ENCODE peak calls at places on chromosome 12, in eight cellular contexts. N is hepatocyte, B is DND-41, O is GM12878, M is fibroblast of lung, G is PC-3, T is IMR-90, Y is SK-N-SH. S is an unnamed sample. For H3K27me3, the result is how much of the 10 kb centered on the place peaks cover.

GRCh38 chr12:77742631-77743030 is 88.1 kb upstream of the NAV3 start:
- DNase-seq in N (no peak), B (no peak), O (no peak), M (no peak), G (peak), T (no peak), Y (no peak), S (no peak)

GRCh38 chr12:52901715-52902541 is 2.9 kb downstream of the KRT8 start:
- DNase-seq in N (no peak), B (no peak), O (no peak), M (no peak), G (no peak), T (no peak), Y (no peak), S (no peak)

GRCh38 chr12:124240493-124240892 is 54.4 kb upstream of the RFLNA start:
- DNase-seq in N (no peak), B (peak), O (no peak), M (no peak), G (no peak), T (no peak), Y (peak), S (peak)

GRCh38 chr12:84605988-84606387 is 306.6 kb downstream of the SLC6A15 start:
- DNase-seq in N (no peak), B (no peak), O (no peak), M (no peak), G (no peak), T (no peak), Y (no peak), S (peak)

GRCh38 chr12:83826112-83826511 is 1086.5 kb downstream of the SLC6A15 start:
- DNase-seq in N (peak), B (peak), O (no peak), M (peak), G (peak), T (peak), Y (peak), S (no peak)

GRCh38 chr12:47349770-47350408 is 270.1 kb upstream of the AMIGO2 start:
- DNase-seq in N (no peak), B (no peak), O (no peak), M (no peak), G (no peak), T (peak), Y (no peak), S (peak)

GRCh38 chr12:16586350-16587109 is 19.4 kb downstream of the LMO3 start:
- DNase-seq in N (peak), B (no peak), O (no peak), M (peak), G (no peak), T (peak), Y (no peak), S (no peak)

GRCh38 chr12:125720961-125721360 is 655.7 kb downstream of the AACS start:
- DNase-seq in N (no peak), B (no peak), O (no peak), M (no peak), G (no peak), T (no peak), Y (no peak), S (no peak)

GRCh38 chr12:132777614-132778013 is 16.0 kb upstream of the ANKLE2 start:
- DNase-seq in N (no peak), B (no peak), O (no peak), M (no peak), G (no peak), T (no peak), Y (no peak), S (peak)

GRCh38 chr12:98870521-98870920 is 225.4 kb downstream of the APAF1 start:
- DNase-seq in N (no peak), B (no peak), O (no peak), M (no peak), G (no peak), T (no peak), Y (no peak), S (no peak)

GRCh38 chr12:2494490-2495192 is 300.1 kb upstream of the FKBP4 start:
- DNase-seq in N (no peak), B (no peak), O (no peak), M (peak), G (no peak), T (no peak), Y (no peak), S (no peak)

GRCh38 chr12:90978117-90978770 is 23.3 kb upstream of the CCER1 start:
- DNase-seq in N (peak), B (no peak), O (peak), M (peak), G (peak), T (peak), Y (peak), S (peak)

GRCh38 chr12:123062682-123063426 is 82.4 kb downstream of the ARL6IP4 start:
- DNase-seq in N (peak), B (no peak), O (no peak), M (peak), G (peak), T (peak), Y (no peak), S (peak)

GRCh38 chr12:62899568-62900390 is 35.2 kb downstream of the PPM1H start:
- DNase-seq in N (no peak), B (no peak), O (no peak), M (no peak), G (no peak), T (no peak), Y (no peak), S (no peak)
- H3K4me2 ChIP-seq in N (no peak), B (no peak), O (no peak), M (no peak), G (no peak), T (no peak), Y (no peak), S (no peak)

GRCh38 chr12:42468853-42469252 is 120.7 kb downstream of the PRICKLE1 start:
- DNase-seq in N (no peak), B (no peak), O (no peak), M (no peak), G (peak), T (no peak), Y (no peak), S (no peak)
- H2AFZ ChIP-seq in N (no peak), B (no peak), O (peak), M (no peak), G (no peak), T (no peak), Y (no peak), S (no peak)

DNA sequence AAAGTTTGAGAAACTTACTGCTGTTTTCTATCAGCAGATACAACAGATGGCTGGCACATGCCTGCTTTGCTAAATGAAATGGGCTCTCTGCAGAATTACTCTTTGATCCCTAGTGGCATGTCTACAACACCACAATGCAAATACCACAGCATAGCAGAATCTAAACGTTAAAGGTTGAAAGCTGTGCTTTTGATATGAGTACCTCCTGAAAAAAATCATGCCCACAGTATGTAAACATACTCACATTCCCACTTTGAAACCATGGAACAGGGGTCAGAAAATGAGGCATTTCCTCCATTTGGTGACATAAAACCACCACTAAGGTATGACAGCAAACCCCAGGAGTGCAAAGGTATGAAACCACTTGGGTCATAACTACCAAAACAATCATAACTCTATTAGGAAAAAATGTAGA is 7.5 kb downstream of the WIF1 start:
- DNase-seq in N (no peak), B (no peak), O (no peak), M (no peak), G (no peak), T (no peak), Y (no peak), S (no peak)
- H3K27me3 ChIP-seq in N (under half), B (under half), O (under half), M (under half), G (under half), T (under half), Y (under half), S (under half)

GRCh38 chr12:54160807-54161480 is 27.8 kb downstream of the SMUG1 start:
- DNase-seq in N (no peak), B (no peak), O (no peak), M (no peak), G (no peak), T (no peak), Y (no peak), S (peak)
- H3K4me2 ChIP-seq in N (peak), B (no peak), O (no peak), M (no peak), G (no peak), T (no peak), Y (no peak), S (no peak)

DNA sequence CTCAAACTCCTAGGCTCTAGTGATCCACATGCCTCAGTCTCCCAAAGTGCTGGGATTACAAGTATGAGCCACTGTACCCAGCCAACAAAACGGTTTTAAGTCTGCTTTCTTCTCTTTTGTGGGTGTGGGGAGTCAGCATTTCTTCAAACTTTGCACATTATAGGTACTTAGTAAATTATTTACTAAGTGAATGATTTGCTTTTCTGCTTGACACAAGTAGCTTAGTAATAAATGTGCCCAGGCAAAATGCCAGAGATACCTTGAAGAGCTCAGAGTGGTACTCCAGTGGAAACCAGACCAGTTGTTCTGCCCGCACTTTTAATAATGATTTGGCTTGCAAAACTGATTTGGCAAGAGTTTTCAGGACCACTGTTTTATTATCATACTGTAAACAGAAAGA is 15.0 kb downstream of the DEPDC4 start:
- DNase-seq in N (peak), B (no peak), O (no peak), M (no peak), G (peak), T (no peak), Y (no peak), S (no peak)
- H2AFZ ChIP-seq in N (no peak), B (no peak), O (no peak), M (no peak), G (no peak), T (no peak), Y (no peak), S (no peak)

S was measured in osteoblast.